ENCODE peak calls at places on chromosomes 6 and 20, in ten cellular contexts. L is tibial nerve, C is transverse colon, M is stomach, D is SK-N-SH, F is K562, T is upper lobe of left lung, V is sigmoid colon, B is GM12878, S is suprapubic skin. O is an unnamed sample. For H3K36me3 and H3K4me1, the result is how much of the 10 kb centered on the place peaks cover.

GRCh38 chr6:96760153-96760687 is 77.1 kb downstream of the GPR63 start:
- DNase-seq in S (no peak), C (no peak), T (no peak), B (no peak), F (no peak), D (peak), L (no peak), M (no peak), V (no peak), O (no peak)

GRCh38 chr6:35287671-35288396 is 9.8 kb upstream of the DEF6 start:
- DNase-seq in M (no peak), L (no peak), S (no peak), F (no peak), T (no peak), C (no peak), B (no peak), V (no peak), D (no peak), O (no peak)

GRCh38 chr6:21238208-21238607 is 355.3 kb upstream of the SOX4 start:
- DNase-seq in T (no peak), F (no peak), B (no peak), D (no peak), M (no peak), L (no peak), V (no peak), S (no peak), C (no peak), O (no peak)

GRCh38 chr20:57393321-57394086 is 2.3 kb downstream of the RBM38 start:
- DNase-seq in T (no peak), B (no peak), F (no peak), D (no peak), V (peak), S (no peak), C (no peak), L (no peak), M (no peak), O (no peak)

GRCh38 chr20:51899674-51900073 is 97.4 kb upstream of the SALL4 start:
- DNase-seq in M (no peak), B (no peak), S (no peak), L (no peak), V (no peak), C (no peak), D (no peak), F (no peak), T (no peak), O (no peak)

GRCh38 chr6:161406633-161407032 is 132.8 kb upstream of the AGPAT4 start:
- DNase-seq in B (no peak), M (no peak), S (no peak), V (no peak), F (no peak), T (no peak), D (no peak), C (no peak), L (no peak), O (no peak)

GRCh38 chr6:78995946-78996345 is 82.1 kb downstream of the PHIP start:
- DNase-seq in F (no peak), C (no peak), S (no peak), T (no peak), V (no peak), D (no peak), L (no peak), B (no peak), M (no peak), O (no peak)

GRCh38 chr6:142842423-142843261 is 102.3 kb downstream of the HIVEP2 start:
- DNase-seq in B (peak), L (no peak), S (no peak), M (no peak), C (no peak), V (no peak), T (no peak), D (peak), F (no peak), O (no peak)

GRCh38 chr6:5905431-5906339 is 101.0 kb downstream of the NRN1 start:
- DNase-seq in S (peak), F (no peak), B (no peak), C (peak), M (peak), L (peak), V (peak), T (peak), D (no peak), O (no peak)

GRCh38 chr6:134589512-134589911 is 271.6 kb upstream of the SGK1 start:
- DNase-seq in B (no peak), F (no peak), V (no peak), L (no peak), C (no peak), D (no peak), T (no peak), S (no peak), M (no peak), O (no peak)

GRCh38 chr6:134584809-134585528 is 267.1 kb upstream of the SGK1 start:
- DNase-seq in C (no peak), S (no peak), V (no peak), T (no peak), D (no peak), M (no peak), F (no peak), B (no peak), L (no peak), O (no peak)

GRCh38 chr6:134590449-134590848 is 272.5 kb upstream of the SGK1 start:
- DNase-seq in T (no peak), B (no peak), V (no peak), F (no peak), L (no peak), S (no peak), C (no peak), D (no peak), M (no peak), O (no peak)

GRCh38 chr6:134588267-134588666 is 270.4 kb upstream of the SGK1 start:
- DNase-seq in D (no peak), C (no peak), L (no peak), V (no peak), T (no peak), M (no peak), F (no peak), B (no peak), S (no peak), O (no peak)

DNA sequence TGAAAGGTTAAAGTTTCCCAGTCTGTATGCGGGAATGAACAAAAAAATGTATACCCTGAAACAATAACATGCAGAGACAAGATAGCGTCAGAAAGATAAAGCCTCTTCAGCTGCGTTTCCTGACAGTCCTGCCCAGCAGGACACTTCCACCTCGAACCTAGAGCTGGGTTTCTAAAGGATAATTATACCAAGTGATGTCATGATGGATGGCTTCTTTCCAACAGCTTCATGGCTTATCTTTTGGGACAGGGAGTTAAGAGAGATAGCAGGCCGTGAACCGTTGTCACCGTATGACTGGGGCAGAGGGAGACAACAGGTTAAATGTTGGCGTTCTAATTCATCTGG is 267.6 kb upstream of the SGK1 start:
- DNase-seq in M (no peak), T (no peak), B (no peak), V (no peak), C (no peak), L (no peak), F (no peak), S (no peak), D (no peak), O (no peak)
- TF ChIP-seq EP300 in M (no peak), T (peak), B (no peak), V (no peak), C (no peak), L (no peak), F (peak), S (no peak), D (no peak), O (no peak)

DNA sequence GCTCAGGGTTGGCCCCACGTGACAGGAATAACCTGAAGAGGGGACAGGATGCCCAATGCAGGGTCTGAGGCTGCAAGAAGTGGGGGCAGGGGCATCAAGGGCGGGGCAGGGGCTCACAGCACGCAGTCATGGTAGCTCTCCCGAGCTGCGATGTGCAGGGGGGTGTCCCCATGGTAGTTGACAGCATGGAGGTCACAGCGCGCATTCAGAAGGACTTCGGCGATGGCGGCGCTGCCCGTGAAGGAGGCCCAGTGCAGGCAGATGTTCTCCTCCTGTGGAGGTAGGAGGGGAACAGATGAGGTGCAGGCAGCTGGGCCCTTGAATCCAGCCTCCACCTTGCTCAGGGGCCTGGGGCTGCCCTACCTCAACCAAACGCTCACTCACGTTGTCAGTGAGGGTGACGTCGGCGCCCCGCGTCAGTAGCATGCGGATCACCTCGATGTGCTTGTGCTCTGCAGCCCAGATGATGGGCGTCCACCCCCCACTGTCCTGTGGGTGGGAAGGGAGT is 5.8 kb upstream of the SLC44A4 start:
- DNase-seq in T (no peak), B (no peak), F (no peak), M (no peak), S (no peak), C (no peak), L (no peak), D (peak), V (no peak), O (no peak)
- H3K36me3 ChIP-seq in T (half or more), B (under half), F (half or more), M (half or more), S (half or more), C (under half), L (under half), D (half or more), V (half or more), O (half or more)

GRCh38 chr6:82015043-82015442 is 232.5 kb downstream of the IBTK start:
- DNase-seq in C (no peak), S (no peak), M (no peak), V (no peak), F (no peak), L (no peak), T (no peak), D (no peak), B (no peak), O (no peak)
- H3K4me1 ChIP-seq in C (under half), S (under half), M (under half), V (under half), F (under half), L (half or more), T (under half), D (under half), B (under half), O (under half)

GRCh38 chr20:12916699-12917098 is 92.1 kb upstream of the SPTLC3 start:
- DNase-seq in B (no peak), L (no peak), S (no peak), D (no peak), M (no peak), T (no peak), F (no peak), V (no peak), C (no peak), O (no peak)

GRCh38 chr20:12913781-12914443 is 94.9 kb upstream of the SPTLC3 start:
- DNase-seq in D (no peak), F (no peak), T (no peak), S (no peak), M (no peak), B (no peak), C (no peak), V (no peak), L (no peak), O (no peak)

GRCh38 chr20:12911372-12911771 is 97.4 kb upstream of the SPTLC3 start:
- DNase-seq in M (no peak), F (no peak), S (no peak), B (no peak), D (no peak), C (no peak), V (no peak), L (no peak), T (no peak), O (no peak)

DNA sequence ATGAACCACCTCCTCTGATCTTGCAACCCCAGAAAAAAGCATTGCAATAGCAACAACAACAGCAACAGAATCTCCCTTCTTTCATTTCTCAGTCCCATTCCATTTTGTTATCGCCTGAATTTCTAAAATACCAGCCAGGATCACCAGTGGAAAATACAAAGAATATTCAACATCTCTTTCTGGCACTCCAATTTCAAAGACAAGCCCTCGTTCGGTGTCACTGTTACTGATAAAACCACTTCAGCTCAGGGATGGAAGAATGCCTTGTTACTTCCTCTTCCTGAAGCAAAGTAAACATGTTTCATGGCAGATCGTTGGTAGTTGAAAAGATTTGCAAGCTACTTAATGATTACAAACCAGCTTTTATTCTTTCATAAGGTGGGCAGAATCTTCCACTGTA is 94.0 kb upstream of the SPTLC3 start:
- DNase-seq in T (no peak), V (no peak), C (no peak), S (no peak), M (no peak), D (no peak), B (no peak), F (no peak), L (no peak), O (no peak)
- TF ChIP-seq EP300 in T (no peak), V (no peak), C (no peak), S (no peak), M (no peak), D (no peak), B (no peak), F (no peak), L (no peak), O (no peak)

DNA sequence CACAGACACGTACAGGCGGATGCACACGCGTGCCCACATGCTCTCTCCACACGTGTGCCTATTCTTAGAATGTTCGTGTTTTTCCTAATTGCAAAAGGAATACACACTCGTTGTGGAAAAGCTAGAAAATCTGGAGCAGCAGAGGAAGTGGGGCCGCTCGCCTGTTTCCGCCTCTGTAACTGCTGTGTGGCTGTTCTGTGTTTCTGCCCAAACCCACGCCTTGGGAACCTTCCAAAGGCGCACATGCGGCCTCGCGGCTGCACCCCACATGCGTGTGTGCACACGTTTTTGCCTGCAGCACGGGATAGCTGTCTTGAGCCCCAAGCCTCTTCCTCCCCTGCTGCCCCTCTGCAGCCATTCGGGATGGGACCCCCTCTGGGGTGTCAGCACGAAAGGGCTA is 12.2 kb downstream of the SLC17A9 start:
- DNase-seq in V (no peak), F (no peak), C (no peak), M (no peak), L (no peak), T (no peak), B (no peak), S (no peak), D (no peak), O (no peak)
- H3K36me3 ChIP-seq in V (under half), F (under half), C (under half), M (under half), L (under half), T (under half), B (under half), S (under half), D (under half), O (under half)

GRCh38 chr6:33690766-33691165 is 20.7 kb downstream of the UQCC2 start:
- DNase-seq in D (no peak), C (no peak), M (no peak), B (no peak), L (no peak), F (no peak), V (no peak), T (no peak), S (no peak), O (no peak)
- H3K4me1 ChIP-seq in D (under half), C (under half), M (under half), B (under half), L (half or more), F (under half), V (under half), T (under half), S (under half), O (under half)

O was measured in esophagus muscularis mucosa.